ENCODE peak calls at places on chromosomes 16 and 17, in four cellular contexts. N is GM06990; X is activated CD8-positive, alpha-beta T cell treated with anti-CD3 and anti-CD28 coated beads for 36 hours; P is endothelial cell of umbilical vein. S is an unnamed sample.

GRCh38 chr16:3661311-3661710 is 6.8 kb downstream of the DNASE1 start:
- DNase-seq in N (no peak), X (no peak), P (no peak), S (no peak)

GRCh38 chr16:73735018-73735417 is 561.6 kb upstream of the PSMD7 start:
- DNase-seq in N (no peak), X (peak; percentile 29), P (no peak), S (no peak)

GRCh38 chr17:33639103-33639991 is 346.3 kb upstream of the ASIC2 start:
- DNase-seq in N (no peak), X (no peak), P (no peak), S (no peak)

GRCh38 chr16:1326946-1327618 is 6.4 kb upstream of the BAIAP3 start:
- DNase-seq in N (no peak), X (no peak), P (no peak), S (no peak)

GRCh38 chr16:84241778-84242177 is 2.0 kb upstream of the KCNG4 start:
- DNase-seq in N (no peak), X (no peak), P (no peak), S (no peak)

GRCh38 chr17:29533976-29534375 is 32.9 kb downstream of the ABHD15 start:
- DNase-seq in N (no peak), X (no peak), P (no peak), S (no peak)

GRCh38 chr17:27540300-27541105 is 84.3 kb downstream of the KSR1 start:
- DNase-seq in N (no peak), X (no peak), P (no peak), S (no peak)

GRCh38 chr16:3173892-3174617 is 13.9 kb upstream of the OR1F1 start:
- DNase-seq in N (peak; percentile 71), X (peak; percentile 71), P (no peak), S (peak; percentile 59)

DNA sequence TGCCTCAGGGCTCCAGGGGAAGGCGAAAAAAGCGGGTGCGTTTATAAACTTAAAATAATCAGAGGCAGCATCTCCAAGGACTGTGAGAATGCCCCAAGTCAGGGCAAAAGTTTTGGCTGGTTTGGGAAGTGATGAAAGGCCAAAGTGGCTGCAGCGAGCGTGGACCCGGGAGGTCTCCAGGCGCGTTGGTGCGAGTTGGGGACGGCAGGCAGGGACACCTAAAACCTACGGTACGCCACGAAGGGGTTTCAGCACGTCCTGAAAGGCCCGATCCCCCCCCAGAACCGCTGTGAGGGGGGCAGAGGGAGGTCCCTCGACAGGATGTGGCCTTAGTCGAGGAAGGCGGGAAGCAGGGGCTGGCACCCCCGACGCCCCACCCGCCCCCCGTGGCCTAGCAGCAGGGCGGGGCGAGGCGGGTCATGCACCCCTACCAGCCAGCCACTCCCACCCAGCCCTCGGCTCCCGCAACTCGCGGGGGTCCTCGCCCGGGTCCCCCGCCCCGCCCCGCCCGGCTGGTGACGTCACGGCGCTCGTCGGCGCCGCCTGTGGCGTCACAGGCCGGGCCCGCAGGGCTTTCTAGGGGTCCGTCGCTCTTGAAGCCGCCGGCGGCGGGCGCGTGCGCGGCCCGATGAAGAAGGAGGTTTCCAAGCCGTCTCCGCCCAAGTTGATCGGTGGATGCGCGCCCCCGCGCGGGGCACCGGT is at the start of gene MYCBPAP:
- DNase-seq in N (peak; percentile 90), X (peak; percentile 92), P (peak; percentile 75), S (peak; percentile 87)
- TF ChIP-seq CTCF in N (peak; percentile 16), X (no peak), P (peak; percentile 29), S (peak; percentile 38)

GRCh38 chr16:27428035-27428785 is 26.2 kb downstream of the IL21R start:
- DNase-seq in N (no peak), X (peak; percentile 8), P (no peak), S (peak; percentile 14)
- TF ChIP-seq CTCF in N (peak; percentile 62), X (no peak), P (no peak), S (peak; percentile 21)

DNA sequence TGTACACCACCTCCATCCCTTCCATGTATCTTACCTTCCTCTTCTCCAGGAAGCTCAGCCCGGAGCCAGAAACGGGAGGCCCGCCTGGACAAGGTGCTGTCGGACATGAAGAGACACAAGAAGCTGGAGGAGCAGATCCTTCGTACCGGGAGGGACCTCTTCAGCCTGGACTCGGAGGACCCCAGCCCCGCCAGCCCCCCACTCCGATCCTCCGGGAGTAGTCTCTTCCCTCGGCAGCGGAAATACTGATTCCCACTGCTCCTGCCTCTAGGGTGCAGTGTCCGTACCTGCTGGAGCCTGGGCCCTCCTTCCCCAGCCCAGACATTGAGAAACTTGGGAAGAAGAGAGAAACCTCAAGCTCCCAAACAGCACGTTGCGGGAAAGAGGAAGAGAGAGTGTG is 756 bp upstream of the MVP start:
- DNase-seq in N (no peak), X (no peak), P (no peak), S (no peak)
- TF ChIP-seq CTCF in N (no peak), X (no peak), P (no peak), S (no peak)

DNA sequence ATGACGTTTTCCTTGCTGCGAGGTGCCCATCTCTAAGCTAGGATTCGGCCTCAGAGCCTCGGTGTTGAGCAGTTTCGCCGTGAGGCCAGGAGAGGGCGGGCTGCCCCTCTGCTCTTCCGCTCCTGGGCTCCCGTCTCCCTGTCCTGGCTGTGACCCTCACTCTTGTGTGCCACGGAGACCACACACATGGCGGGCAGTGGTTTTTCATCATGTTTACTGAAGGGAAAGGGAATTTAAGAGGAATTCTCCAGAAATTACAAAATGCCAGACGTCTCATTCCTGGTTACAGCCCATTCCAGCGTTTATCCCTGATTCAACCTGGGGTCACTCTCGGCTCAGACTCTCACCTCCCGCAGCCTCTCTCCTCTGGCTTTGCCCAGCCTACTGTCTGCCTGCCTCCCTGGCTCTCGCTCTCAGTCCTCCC is 96.8 kb upstream of the ELAC2 start:
- DNase-seq in N (no peak), X (peak; percentile 13), P (no peak), S (peak; percentile 27)
- TF ChIP-seq CTCF in N (peak; percentile 64), X (peak; percentile 65), P (no peak), S (peak; percentile 52)

GRCh38 chr16:30064746-30065111 is 831 bp upstream of the ALDOA start:
- DNase-seq in N (no peak), X (no peak), P (no peak), S (no peak)

GRCh38 chr16:30065112-30065942 is at the start of gene ALDOA:
- DNase-seq in N (peak; percentile 98), X (peak; percentile 99), P (peak; percentile 99), S (peak; percentile 97)

GRCh38 chr16:30065943-30066881 is 652 bp downstream of the ALDOA start:
- DNase-seq in N (no peak), X (peak; percentile 62), P (no peak), S (no peak)

GRCh38 chr16:30063278-30063892 is 2.2 kb upstream of the ALDOA start:
- DNase-seq in N (no peak), X (no peak), P (no peak), S (no peak)

GRCh38 chr16:30063893-30064745 is 1.4 kb upstream of the ALDOA start:
- DNase-seq in N (peak; percentile 64), X (peak; percentile 87), P (peak; percentile 43), S (peak; percentile 85)
- TF ChIP-seq CTCF in N (peak; percentile 48), X (no peak), P (peak; percentile 3), S (peak; percentile 48)

GRCh38 chr17:4956493-4957061 is 5.7 kb downstream of the ENO3 start:
- DNase-seq in N (no peak), X (peak; percentile 71), P (no peak), S (no peak)
- TF ChIP-seq CTCF in N (peak; percentile 61), X (peak; percentile 36), P (peak; percentile 23), S (peak; percentile 59)

GRCh38 chr17:42618442-42619150 is 9.1 kb downstream of the TUBG1 start:
- DNase-seq in N (peak; percentile 78), X (no peak), P (no peak), S (peak; percentile 79)
- TF ChIP-seq CTCF in N (peak; percentile 61), X (no peak), P (no peak), S (peak; percentile 64)

GRCh38 chr17:82914375-82914774 is 74.6 kb upstream of the ZNF750 start:
- DNase-seq in N (no peak), X (no peak), P (no peak), S (peak; percentile 69)

GRCh38 chr17:82913304-82914043 is 73.7 kb upstream of the ZNF750 start:
- DNase-seq in N (no peak), X (no peak), P (peak; percentile 20), S (no peak)

GRCh38 chr17:82915697-82916027 is 75.8 kb upstream of the ZNF750 start:
- DNase-seq in N (no peak), X (no peak), P (no peak), S (no peak)

GRCh38 chr17:82912571-82913089 is 72.8 kb upstream of the ZNF750 start:
- DNase-seq in N (no peak), X (no peak), P (no peak), S (no peak)

DNA sequence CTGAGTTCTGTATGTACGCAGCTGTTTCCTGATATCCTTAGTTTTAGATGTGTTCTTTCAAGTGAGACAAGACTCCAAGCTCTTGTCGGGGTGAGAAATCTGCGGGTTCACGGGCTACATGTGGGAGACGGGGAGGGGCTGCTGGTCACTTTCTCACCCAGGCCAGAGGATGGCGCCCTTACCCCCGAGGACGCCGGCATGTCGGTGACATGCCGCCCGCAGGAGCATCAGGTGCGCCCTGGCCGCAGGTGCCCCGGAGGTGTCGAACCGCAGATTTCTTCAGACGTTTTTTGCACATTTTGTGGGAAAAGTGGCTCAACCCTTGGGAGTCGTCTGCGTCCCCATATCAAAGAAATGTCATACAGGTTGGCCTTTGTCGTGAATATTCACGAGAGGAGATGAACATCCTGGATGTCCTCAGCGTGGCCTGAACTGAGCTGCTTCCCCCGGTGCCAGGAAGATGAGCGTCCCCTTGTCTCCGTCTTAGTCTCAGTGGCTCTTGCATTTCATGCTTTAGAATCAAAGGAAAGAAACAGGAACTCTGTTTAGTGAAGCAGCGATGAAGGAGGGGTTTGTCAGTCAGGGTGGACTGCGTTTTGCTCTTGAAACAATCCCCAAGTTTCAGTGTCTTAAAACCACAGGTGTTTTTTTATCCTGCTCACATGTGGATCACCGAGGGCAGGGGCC is 75.3 kb upstream of the ZNF750 start:
- DNase-seq in N (no peak), X (no peak), P (no peak), S (no peak)
- TF ChIP-seq CTCF in N (peak; percentile 14), X (no peak), P (peak; percentile 26), S (no peak)

GRCh38 chr16:53689636-53690035 is 14.0 kb downstream of the RPGRIP1L start:
- DNase-seq in N (no peak), X (no peak), P (no peak), S (no peak)

GRCh38 chr16:53695070-53695469 is 8.6 kb downstream of the RPGRIP1L start:
- DNase-seq in N (no peak), X (no peak), P (no peak), S (no peak)

DNA sequence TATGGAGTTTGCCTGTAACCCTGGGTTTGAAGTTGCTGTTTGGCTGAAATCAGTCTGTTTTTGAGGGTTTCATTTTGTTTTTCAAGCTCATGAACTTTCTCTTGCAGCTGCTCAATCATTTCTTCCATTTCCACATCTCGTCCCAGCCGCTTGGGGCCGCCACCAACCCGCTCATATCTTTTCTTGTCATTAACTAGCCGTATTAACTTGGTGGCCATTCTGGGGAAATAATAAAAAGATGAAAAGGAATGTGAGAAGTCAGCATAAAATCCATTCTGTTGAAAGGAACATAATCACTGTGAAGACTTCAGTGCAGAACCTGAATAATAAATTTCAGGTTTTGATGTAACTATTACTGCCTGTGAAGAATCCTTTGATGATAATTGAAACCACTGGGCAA is 11.5 kb downstream of the RPGRIP1L start:
- DNase-seq in N (no peak), X (no peak), P (no peak), S (no peak)
- TF ChIP-seq CTCF in N (no peak), X (no peak), P (peak; percentile 2), S (no peak)

S was measured in GM10248.